ENCODE peak calls at places on chromosome 3, in seven cellular contexts. O, K, W, B, V, A and M are unnamed samples.

GRCh38 chr3:33947272-33948195 is 149.1 kb downstream of the PDCD6IP start:
- ATAC-seq in O (no peak), K (no peak), W (no peak), B (no peak), V (no peak), A (no peak), M (no peak)

GRCh38 chr3:188978772-188979171 is 193.0 kb upstream of the TPRG1 start:
- ATAC-seq in O (no peak), K (no peak), W (no peak), B (no peak), V (no peak), A (peak), M (no peak)

GRCh38 chr3:118098818-118099217 is 935.8 kb downstream of the IGSF11 start:
- ATAC-seq in O (no peak), K (no peak), W (no peak), B (no peak), V (no peak), A (no peak), M (no peak)

GRCh38 chr3:43796041-43796596 is 105.4 kb downstream of the ABHD5 start:
- ATAC-seq in O (no peak), K (peak), W (no peak), B (no peak), V (no peak), A (no peak), M (no peak)

GRCh38 chr3:123693584-123693983 is 108.7 kb upstream of the HACD2 start:
- ATAC-seq in O (no peak), K (no peak), W (no peak), B (no peak), V (no peak), A (no peak), M (no peak)

GRCh38 chr3:10198761-10199688 is 34.3 kb downstream of the IRAK2 start:
- ATAC-seq in O (peak), K (peak), W (peak), B (peak), V (peak), A (peak), M (peak)

GRCh38 chr3:97957617-97958311 is 14.5 kb downstream of the RIOX2 start:
- ATAC-seq in O (no peak), K (peak), W (no peak), B (no peak), V (no peak), A (peak), M (no peak)

GRCh38 chr3:5427938-5428337 is 240.4 kb downstream of the EDEM1 start:
- ATAC-seq in O (no peak), K (no peak), W (no peak), B (no peak), V (no peak), A (no peak), M (no peak)

GRCh38 chr3:178389258-178389657 is 147.0 kb upstream of the KCNMB2 start:
- ATAC-seq in O (no peak), K (no peak), W (no peak), B (no peak), V (no peak), A (no peak), M (no peak)

GRCh38 chr3:160928183-160928718 is 172.2 kb downstream of the PPM1L start:
- ATAC-seq in O (no peak), K (peak), W (peak), B (no peak), V (no peak), A (no peak), M (no peak)

GRCh38 chr3:125651246-125651645 is 55.9 kb upstream of the OSBPL11 start:
- ATAC-seq in O (no peak), K (no peak), W (peak), B (no peak), V (no peak), A (peak), M (no peak)

GRCh38 chr3:23071758-23072157 is 131.4 kb upstream of the UBE2E2 start:
- ATAC-seq in O (peak), K (no peak), W (no peak), B (no peak), V (no peak), A (peak), M (no peak)

GRCh38 chr3:115245437-115245836 is 98.3 kb upstream of the ZBTB20 start:
- ATAC-seq in O (no peak), K (peak), W (peak), B (no peak), V (no peak), A (peak), M (no peak)

GRCh38 chr3:177776656-177777055 is 579.4 kb upstream of the TBL1XR1 start:
- ATAC-seq in O (no peak), K (peak), W (no peak), B (no peak), V (no peak), A (peak), M (no peak)

GRCh38 chr3:172355836-172356235 is 92.4 kb downstream of the GHSR start:
- ATAC-seq in O (no peak), K (peak), W (peak), B (no peak), V (no peak), A (peak), M (peak)